ENCODE peak calls at places on chromosomes 16 and 17, in seven cellular contexts. One of them, this sample, is unnamed.

GRCh38 chr16:68480084-68480995 is 32.0 kb upstream of the SMPD3 start:
- DNase-seq in body of pancreas: no peak
- DNase-seq in adrenal gland: no peak
- DNase-seq in neural progenitor cell: no peak
- DNase-seq in Peyer's patch: no peak
- DNase-seq in caudate nucleus: no peak
- DNase-seq in PC-3: no peak
- DNase-seq in this sample: no peak

GRCh38 chr17:65055708-65056638 is 567 bp downstream of the GNA13 start:
- DNase-seq in body of pancreas: peak
- DNase-seq in adrenal gland: peak
- DNase-seq in neural progenitor cell: peak
- DNase-seq in Peyer's patch: peak
- DNase-seq in caudate nucleus: peak
- DNase-seq in PC-3: peak
- DNase-seq in this sample: no peak

GRCh38 chr16:27516360-27516759 is 33.4 kb downstream of the GTF3C1 start:
- DNase-seq in body of pancreas: no peak
- DNase-seq in adrenal gland: no peak
- DNase-seq in neural progenitor cell: no peak
- DNase-seq in Peyer's patch: no peak
- DNase-seq in caudate nucleus: no peak
- DNase-seq in PC-3: no peak
- DNase-seq in this sample: no peak

GRCh38 chr17:66165537-66166123 is 26.3 kb downstream of the CEP112 start:
- DNase-seq in body of pancreas: no peak
- DNase-seq in adrenal gland: no peak
- DNase-seq in neural progenitor cell: peak
- DNase-seq in Peyer's patch: no peak
- DNase-seq in caudate nucleus: peak
- DNase-seq in PC-3: peak
- DNase-seq in this sample: peak

GRCh38 chr17:59275618-59276017 is 55.3 kb downstream of the GDPD1 start:
- DNase-seq in body of pancreas: no peak
- DNase-seq in adrenal gland: no peak
- DNase-seq in neural progenitor cell: no peak
- DNase-seq in Peyer's patch: no peak
- DNase-seq in caudate nucleus: no peak
- DNase-seq in PC-3: no peak
- DNase-seq in this sample: no peak

GRCh38 chr17:68972119-68972704 is 17.0 kb upstream of the ABCA8 start:
- DNase-seq in body of pancreas: no peak
- DNase-seq in adrenal gland: no peak
- DNase-seq in neural progenitor cell: peak
- DNase-seq in Peyer's patch: no peak
- DNase-seq in caudate nucleus: peak
- DNase-seq in PC-3: peak
- DNase-seq in this sample: no peak

GRCh38 chr16:88306860-88307545 is 75.8 kb upstream of the ZNF469 start:
- DNase-seq in body of pancreas: no peak
- DNase-seq in adrenal gland: peak
- DNase-seq in neural progenitor cell: no peak
- DNase-seq in Peyer's patch: no peak
- DNase-seq in caudate nucleus: no peak
- DNase-seq in PC-3: no peak
- DNase-seq in this sample: peak

GRCh38 chr17:46995841-46996571 is 17.0 kb upstream of the RPRML start:
- DNase-seq in body of pancreas: no peak
- DNase-seq in adrenal gland: no peak
- DNase-seq in neural progenitor cell: no peak
- DNase-seq in Peyer's patch: no peak
- DNase-seq in caudate nucleus: no peak
- DNase-seq in PC-3: peak
- DNase-seq in this sample: no peak

GRCh38 chr16:11297492-11298142 is 16.5 kb upstream of the PRM1 start:
- DNase-seq in body of pancreas: peak
- DNase-seq in adrenal gland: peak
- DNase-seq in neural progenitor cell: peak
- DNase-seq in Peyer's patch: peak
- DNase-seq in caudate nucleus: peak
- DNase-seq in PC-3: no peak
- DNase-seq in this sample: peak

GRCh38 chr17:1604831-1605528 is 23.7 kb downstream of the SLC43A2 start:
- DNase-seq in body of pancreas: no peak
- DNase-seq in adrenal gland: no peak
- DNase-seq in neural progenitor cell: peak
- DNase-seq in Peyer's patch: no peak
- DNase-seq in caudate nucleus: no peak
- DNase-seq in PC-3: no peak
- DNase-seq in this sample: no peak

GRCh38 chr17:50268040-50268439 is 6.2 kb upstream of the TMEM92 start:
- DNase-seq in body of pancreas: no peak
- DNase-seq in adrenal gland: peak
- DNase-seq in neural progenitor cell: no peak
- DNase-seq in Peyer's patch: no peak
- DNase-seq in caudate nucleus: no peak
- DNase-seq in PC-3: no peak
- DNase-seq in this sample: no peak

GRCh38 chr17:58360664-58361063 is 8.7 kb upstream of the SUPT4H1 start:
- DNase-seq in body of pancreas: no peak
- DNase-seq in adrenal gland: peak
- DNase-seq in neural progenitor cell: no peak
- DNase-seq in Peyer's patch: no peak
- DNase-seq in caudate nucleus: peak
- DNase-seq in PC-3: no peak
- DNase-seq in this sample: no peak

GRCh38 chr16:88049561-88050545 is 98.6 kb downstream of the BANP start:
- DNase-seq in body of pancreas: no peak
- DNase-seq in adrenal gland: no peak
- DNase-seq in neural progenitor cell: no peak
- DNase-seq in Peyer's patch: no peak
- DNase-seq in caudate nucleus: no peak
- DNase-seq in PC-3: no peak
- DNase-seq in this sample: no peak

GRCh38 chr17:30808785-30809286 is 15.7 kb downstream of the CRLF3 start:
- DNase-seq in body of pancreas: no peak
- DNase-seq in adrenal gland: no peak
- DNase-seq in neural progenitor cell: no peak
- DNase-seq in Peyer's patch: no peak
- DNase-seq in caudate nucleus: no peak
- DNase-seq in PC-3: no peak
- DNase-seq in this sample: no peak
- H3K27ac ChIP-seq in body of pancreas: peak
- H3K27ac ChIP-seq in adrenal gland: no peak
- H3K27ac ChIP-seq in neural progenitor cell: no peak
- H3K27ac ChIP-seq in Peyer's patch: peak
- H3K27ac ChIP-seq in caudate nucleus: peak
- H3K27ac ChIP-seq in PC-3: no peak
- H3K27ac ChIP-seq in this sample: no peak

GRCh38 chr17:40335620-40336019 is 26.6 kb downstream of the RARA start:
- DNase-seq in body of pancreas: no peak
- DNase-seq in adrenal gland: no peak
- DNase-seq in neural progenitor cell: no peak
- DNase-seq in Peyer's patch: no peak
- DNase-seq in caudate nucleus: no peak
- DNase-seq in PC-3: no peak
- DNase-seq in this sample: no peak
- H3K27ac ChIP-seq in body of pancreas: peak
- H3K27ac ChIP-seq in adrenal gland: no peak
- H3K27ac ChIP-seq in neural progenitor cell: no peak
- H3K27ac ChIP-seq in Peyer's patch: no peak
- H3K27ac ChIP-seq in caudate nucleus: no peak
- H3K27ac ChIP-seq in PC-3: no peak
- H3K27ac ChIP-seq in this sample: no peak

GRCh38 chr17:4097165-4097960 is 45.5 kb downstream of the ZZEF1 start:
- DNase-seq in body of pancreas: no peak
- DNase-seq in adrenal gland: no peak
- DNase-seq in neural progenitor cell: no peak
- DNase-seq in Peyer's patch: peak
- DNase-seq in caudate nucleus: no peak
- DNase-seq in PC-3: no peak
- DNase-seq in this sample: no peak
- H3K27ac ChIP-seq in body of pancreas: no peak
- H3K27ac ChIP-seq in adrenal gland: no peak
- H3K27ac ChIP-seq in neural progenitor cell: no peak
- H3K27ac ChIP-seq in Peyer's patch: no peak
- H3K27ac ChIP-seq in caudate nucleus: no peak
- H3K27ac ChIP-seq in PC-3: no peak
- H3K27ac ChIP-seq in this sample: no peak

GRCh38 chr16:86608301-86608747 is 30.0 kb downstream of the FOXL1 start:
- DNase-seq in body of pancreas: no peak
- DNase-seq in adrenal gland: no peak
- DNase-seq in neural progenitor cell: no peak
- DNase-seq in Peyer's patch: no peak
- DNase-seq in caudate nucleus: no peak
- DNase-seq in PC-3: no peak
- DNase-seq in this sample: no peak

GRCh38 chr16:86609661-86610060 is 31.3 kb downstream of the FOXL1 start:
- DNase-seq in body of pancreas: no peak
- DNase-seq in adrenal gland: no peak
- DNase-seq in neural progenitor cell: no peak
- DNase-seq in Peyer's patch: no peak
- DNase-seq in caudate nucleus: no peak
- DNase-seq in PC-3: no peak
- DNase-seq in this sample: no peak

GRCh38 chr16:86611517-86611840 is 33.1 kb downstream of the FOXL1 start:
- DNase-seq in body of pancreas: no peak
- DNase-seq in adrenal gland: peak
- DNase-seq in neural progenitor cell: no peak
- DNase-seq in Peyer's patch: no peak
- DNase-seq in caudate nucleus: no peak
- DNase-seq in PC-3: no peak
- DNase-seq in this sample: peak

GRCh38 chr16:86610779-86611516 is 32.6 kb downstream of the FOXL1 start:
- DNase-seq in body of pancreas: no peak
- DNase-seq in adrenal gland: no peak
- DNase-seq in neural progenitor cell: no peak
- DNase-seq in Peyer's patch: no peak
- DNase-seq in caudate nucleus: no peak
- DNase-seq in PC-3: no peak
- DNase-seq in this sample: no peak

GRCh38 chr16:86609115-86609514 is 30.8 kb downstream of the FOXL1 start:
- DNase-seq in body of pancreas: no peak
- DNase-seq in adrenal gland: no peak
- DNase-seq in neural progenitor cell: no peak
- DNase-seq in Peyer's patch: no peak
- DNase-seq in caudate nucleus: no peak
- DNase-seq in PC-3: no peak
- DNase-seq in this sample: peak
- H3K27ac ChIP-seq in body of pancreas: no peak
- H3K27ac ChIP-seq in adrenal gland: no peak
- H3K27ac ChIP-seq in neural progenitor cell: no peak
- H3K27ac ChIP-seq in Peyer's patch: no peak
- H3K27ac ChIP-seq in caudate nucleus: no peak
- H3K27ac ChIP-seq in PC-3: no peak
- H3K27ac ChIP-seq in this sample: peak

GRCh38 chr16:19881783-19882182 is 2.9 kb downstream of the GPRC5B start:
- DNase-seq in body of pancreas: no peak
- DNase-seq in adrenal gland: no peak
- DNase-seq in neural progenitor cell: no peak
- DNase-seq in Peyer's patch: no peak
- DNase-seq in caudate nucleus: no peak
- DNase-seq in PC-3: no peak
- DNase-seq in this sample: no peak
- H3K27ac ChIP-seq in body of pancreas: peak
- H3K27ac ChIP-seq in adrenal gland: no peak
- H3K27ac ChIP-seq in neural progenitor cell: peak
- H3K27ac ChIP-seq in Peyer's patch: no peak
- H3K27ac ChIP-seq in caudate nucleus: peak
- H3K27ac ChIP-seq in PC-3: no peak
- H3K27ac ChIP-seq in this sample: no peak

DNA sequence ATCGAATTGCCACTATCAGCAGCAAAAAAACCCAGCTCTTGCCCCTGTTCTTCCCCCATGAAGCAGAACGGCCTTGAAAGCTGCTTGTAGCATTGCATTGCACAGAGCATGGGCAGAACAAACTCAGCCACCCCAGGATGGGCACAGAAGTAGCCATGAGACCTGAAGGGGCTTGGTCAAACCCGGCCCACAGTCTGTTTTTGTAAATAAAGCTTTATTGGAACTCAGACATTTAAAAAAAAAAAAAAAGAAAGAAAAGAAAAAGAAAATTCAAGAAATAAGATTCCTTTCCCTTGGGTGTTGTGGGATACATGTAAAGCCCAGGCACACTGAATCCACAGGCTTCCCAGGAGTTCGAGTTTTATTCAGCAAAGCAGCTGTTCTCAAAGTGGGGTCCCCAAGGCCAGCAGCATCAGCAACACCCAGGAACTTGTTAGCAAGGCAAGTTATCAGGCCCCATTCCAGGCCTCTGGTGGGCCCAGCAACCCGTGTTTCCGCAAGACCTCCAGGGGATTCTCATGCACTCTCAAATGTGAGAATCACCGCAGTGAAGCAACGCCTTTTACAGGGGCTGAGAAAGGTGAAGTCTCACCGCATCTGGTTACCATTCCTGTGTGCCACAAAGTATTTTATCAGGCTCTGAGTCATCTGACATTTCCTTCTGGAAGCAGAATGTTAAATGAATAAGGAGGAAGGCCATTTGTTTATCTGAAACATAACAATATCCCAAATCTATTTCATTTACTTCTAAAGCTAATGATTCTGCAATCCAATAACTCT is 108.2 kb downstream of the SLC39A11 start:
- DNase-seq in body of pancreas: no peak
- DNase-seq in adrenal gland: no peak
- DNase-seq in neural progenitor cell: no peak
- DNase-seq in Peyer's patch: peak
- DNase-seq in caudate nucleus: no peak
- DNase-seq in PC-3: peak
- DNase-seq in this sample: peak
- H3K27ac ChIP-seq in body of pancreas: no peak
- H3K27ac ChIP-seq in adrenal gland: no peak
- H3K27ac ChIP-seq in neural progenitor cell: no peak
- H3K27ac ChIP-seq in Peyer's patch: no peak
- H3K27ac ChIP-seq in caudate nucleus: no peak
- H3K27ac ChIP-seq in PC-3: peak
- H3K27ac ChIP-seq in this sample: peak